ENCODE peak calls at places on chromosomes 12 and 14, in six cellular contexts. One of them, this sample, is unnamed.

GRCh38 chr12:50647479-50647878 is 116.4 kb upstream of the ATF1 start:
- DNase-seq in ovary: no peak
- DNase-seq in RWPE2: no peak
- DNase-seq in DMS153: no peak
- DNase-seq in central memory CD4-positive, alpha-beta T cell: no peak
- DNase-seq in esophagus squamous epithelium: no peak
- DNase-seq in this sample: no peak

GRCh38 chr12:85740190-85740589 is 96.0 kb downstream of the RASSF9 start:
- DNase-seq in esophagus squamous epithelium: no peak
- DNase-seq in DMS153: no peak
- DNase-seq in central memory CD4-positive, alpha-beta T cell: no peak
- DNase-seq in ovary: no peak
- DNase-seq in RWPE2: no peak
- DNase-seq in this sample: no peak

GRCh38 chr14:61911534-61911933 is 149.3 kb downstream of the SNAPC1 start:
- DNase-seq in DMS153: no peak
- DNase-seq in ovary: no peak
- DNase-seq in RWPE2: no peak
- DNase-seq in esophagus squamous epithelium: no peak
- DNase-seq in central memory CD4-positive, alpha-beta T cell: no peak
- DNase-seq in this sample: no peak

GRCh38 chr12:334114-334513 is 55.0 kb downstream of the KDM5A start:
- DNase-seq in central memory CD4-positive, alpha-beta T cell: no peak
- DNase-seq in ovary: no peak
- DNase-seq in esophagus squamous epithelium: no peak
- DNase-seq in RWPE2: no peak
- DNase-seq in DMS153: no peak
- DNase-seq in this sample: no peak

GRCh38 chr14:99121027-99121875 is 150.7 kb downstream of the BCL11B start:
- DNase-seq in DMS153: no peak
- DNase-seq in esophagus squamous epithelium: no peak
- DNase-seq in ovary: no peak
- DNase-seq in RWPE2: no peak
- DNase-seq in central memory CD4-positive, alpha-beta T cell: no peak
- DNase-seq in this sample: no peak

GRCh38 chr14:70638416-70638815 is 3.3 kb upstream of the TTC9 start:
- DNase-seq in ovary: no peak
- DNase-seq in central memory CD4-positive, alpha-beta T cell: no peak
- DNase-seq in esophagus squamous epithelium: no peak
- DNase-seq in RWPE2: no peak
- DNase-seq in DMS153: no peak
- DNase-seq in this sample: no peak

GRCh38 chr12:11040162-11040561 is 9.0 kb upstream of the TAS2R31 start:
- DNase-seq in ovary: no peak
- DNase-seq in central memory CD4-positive, alpha-beta T cell: no peak
- DNase-seq in DMS153: no peak
- DNase-seq in esophagus squamous epithelium: no peak
- DNase-seq in RWPE2: no peak
- DNase-seq in this sample: no peak

GRCh38 chr12:23929906-23930305 is 19.6 kb downstream of the SOX5 start:
- DNase-seq in RWPE2: no peak
- DNase-seq in central memory CD4-positive, alpha-beta T cell: no peak
- DNase-seq in DMS153: no peak
- DNase-seq in ovary: no peak
- DNase-seq in esophagus squamous epithelium: no peak
- DNase-seq in this sample: no peak

GRCh38 chr12:23906329-23906728 is 43.1 kb downstream of the SOX5 start:
- DNase-seq in ovary: no peak
- DNase-seq in RWPE2: no peak
- DNase-seq in esophagus squamous epithelium: no peak
- DNase-seq in DMS153: no peak
- DNase-seq in central memory CD4-positive, alpha-beta T cell: no peak
- DNase-seq in this sample: no peak

GRCh38 chr12:66132408-66132807 is 1.9 kb upstream of the LLPH start:
- DNase-seq in RWPE2: no peak
- DNase-seq in esophagus squamous epithelium: no peak
- DNase-seq in ovary: no peak
- DNase-seq in central memory CD4-positive, alpha-beta T cell: no peak
- DNase-seq in DMS153: no peak
- DNase-seq in this sample: no peak

GRCh38 chr14:64464695-64465094 is 604 bp upstream of the AKAP5 start:
- DNase-seq in central memory CD4-positive, alpha-beta T cell: peak; percentile 1
- DNase-seq in DMS153: no peak
- DNase-seq in RWPE2: no peak
- DNase-seq in ovary: no peak
- DNase-seq in esophagus squamous epithelium: no peak
- DNase-seq in this sample: no peak

GRCh38 chr14:83164016-83164415 is 1630.4 kb upstream of the SEL1L start:
- DNase-seq in DMS153: no peak
- DNase-seq in RWPE2: no peak
- DNase-seq in central memory CD4-positive, alpha-beta T cell: no peak
- DNase-seq in ovary: no peak
- DNase-seq in esophagus squamous epithelium: no peak
- DNase-seq in this sample: no peak

GRCh38 chr12:122345042-122345441 is 77.4 kb downstream of the CLIP1 start:
- DNase-seq in RWPE2: no peak
- DNase-seq in central memory CD4-positive, alpha-beta T cell: no peak
- DNase-seq in DMS153: no peak
- DNase-seq in esophagus squamous epithelium: no peak
- DNase-seq in ovary: no peak
- DNase-seq in this sample: no peak

GRCh38 chr14:94355191-94355794 is 32.2 kb upstream of the SERPINA6 start:
- DNase-seq in ovary: peak; percentile 31
- DNase-seq in central memory CD4-positive, alpha-beta T cell: no peak
- DNase-seq in esophagus squamous epithelium: no peak
- DNase-seq in DMS153: peak; percentile 31
- DNase-seq in RWPE2: no peak
- DNase-seq in this sample: no peak

GRCh38 chr14:34035177-34035933 is 84.5 kb upstream of the EGLN3 start:
- DNase-seq in RWPE2: peak; percentile 98
- DNase-seq in ovary: no peak
- DNase-seq in central memory CD4-positive, alpha-beta T cell: no peak
- DNase-seq in esophagus squamous epithelium: no peak
- DNase-seq in DMS153: no peak
- DNase-seq in this sample: no peak

GRCh38 chr14:89144066-89144465 is 273.0 kb downstream of the FOXN3 start:
- DNase-seq in ovary: no peak
- DNase-seq in central memory CD4-positive, alpha-beta T cell: no peak
- DNase-seq in RWPE2: no peak
- DNase-seq in DMS153: no peak
- DNase-seq in esophagus squamous epithelium: no peak
- DNase-seq in this sample: no peak

GRCh38 chr14:24897793-24898192 is 152.2 kb downstream of the STXBP6 start:
- DNase-seq in central memory CD4-positive, alpha-beta T cell: no peak
- DNase-seq in ovary: no peak
- DNase-seq in esophagus squamous epithelium: no peak
- DNase-seq in RWPE2: no peak
- DNase-seq in DMS153: no peak
- DNase-seq in this sample: no peak

GRCh38 chr12:119512772-119513497 is 80.6 kb upstream of the TMEM233 start:
- DNase-seq in esophagus squamous epithelium: no peak
- DNase-seq in central memory CD4-positive, alpha-beta T cell: no peak
- DNase-seq in DMS153: no peak
- DNase-seq in RWPE2: no peak
- DNase-seq in ovary: no peak
- DNase-seq in this sample: no peak

GRCh38 chr12:2677142-2677880 is 117.5 kb upstream of the FKBP4 start:
- DNase-seq in esophagus squamous epithelium: no peak
- DNase-seq in DMS153: no peak
- DNase-seq in ovary: no peak
- DNase-seq in RWPE2: no peak
- DNase-seq in central memory CD4-positive, alpha-beta T cell: no peak
- DNase-seq in this sample: no peak

GRCh38 chr14:65213316-65213715 is 111.0 kb upstream of the MAX start:
- DNase-seq in RWPE2: no peak
- DNase-seq in DMS153: no peak
- DNase-seq in esophagus squamous epithelium: no peak
- DNase-seq in ovary: no peak
- DNase-seq in central memory CD4-positive, alpha-beta T cell: no peak
- DNase-seq in this sample: no peak

GRCh38 chr12:8709124-8709830 is 11.5 kb downstream of the RIMKLB start:
- DNase-seq in esophagus squamous epithelium: no peak
- DNase-seq in central memory CD4-positive, alpha-beta T cell: no peak
- DNase-seq in ovary: peak; percentile 33
- DNase-seq in RWPE2: no peak
- DNase-seq in DMS153: no peak
- DNase-seq in this sample: peak; percentile 27

GRCh38 chr14:71591929-71592328 is 340.3 kb upstream of the RGS6 start:
- DNase-seq in RWPE2: no peak
- DNase-seq in central memory CD4-positive, alpha-beta T cell: no peak
- DNase-seq in DMS153: no peak
- DNase-seq in esophagus squamous epithelium: no peak
- DNase-seq in ovary: no peak
- DNase-seq in this sample: no peak

GRCh38 chr14:55412686-55413085 is 1.1 kb upstream of the ATG14 start:
- DNase-seq in RWPE2: no peak
- DNase-seq in DMS153: no peak
- DNase-seq in esophagus squamous epithelium: no peak
- DNase-seq in central memory CD4-positive, alpha-beta T cell: no peak
- DNase-seq in ovary: no peak
- DNase-seq in this sample: no peak

GRCh38 chr12:1318327-1319031 is 275.9 kb downstream of the FBXL14 start:
- DNase-seq in ovary: no peak
- DNase-seq in esophagus squamous epithelium: no peak
- DNase-seq in RWPE2: no peak
- DNase-seq in DMS153: peak; percentile 95
- DNase-seq in central memory CD4-positive, alpha-beta T cell: no peak
- DNase-seq in this sample: no peak

GRCh38 chr12:111180830-111181726 is 187.8 kb downstream of the PHETA1 start:
- DNase-seq in esophagus squamous epithelium: no peak
- DNase-seq in DMS153: peak; percentile 30
- DNase-seq in RWPE2: no peak
- DNase-seq in ovary: peak; percentile 44
- DNase-seq in central memory CD4-positive, alpha-beta T cell: no peak
- DNase-seq in this sample: no peak

GRCh38 chr14:105871590-105871989 is 345.2 kb downstream of the TMEM121 start:
- DNase-seq in ovary: no peak
- DNase-seq in central memory CD4-positive, alpha-beta T cell: no peak
- DNase-seq in esophagus squamous epithelium: no peak
- DNase-seq in RWPE2: no peak
- DNase-seq in DMS153: no peak
- DNase-seq in this sample: no peak

This sample was measured in naive B cell.